ENCODE peak calls at places on chromosomes 5 and 9, in eight cellular contexts. S is right cardiac atrium, W is endodermal cell, B is aorta, Z is small intestine, L is kidney, K is dorsolateral prefrontal cortex, I is adrenal gland. R is an unnamed sample.

GRCh38 chr5:102627311-102627710 is 127.8 kb upstream of the PAM start:
- DNase-seq in S (no peak), W (no peak), B (no peak), Z (no peak), L (no peak), K (no peak), I (no peak), R (no peak)

GRCh38 chr5:162128117-162128516 is 60.5 kb downstream of the GABRG2 start:
- DNase-seq in S (no peak), W (peak; percentile 84), B (no peak), Z (no peak), L (no peak), K (peak; percentile 27), I (no peak), R (no peak)

GRCh38 chr5:83991566-83992224 is 271.0 kb upstream of the HAPLN1 start:
- DNase-seq in S (no peak), W (no peak), B (no peak), Z (no peak), L (no peak), K (no peak), I (no peak), R (no peak)

GRCh38 chr5:164175083-164175482 is 669.7 kb downstream of the MAT2B start:
- DNase-seq in S (no peak), W (no peak), B (no peak), Z (no peak), L (no peak), K (no peak), I (no peak), R (no peak)

GRCh38 chr9:94706922-94707321 is 19.6 kb upstream of the AOPEP start:
- DNase-seq in S (no peak), W (no peak), B (no peak), Z (peak; percentile 71), L (no peak), K (no peak), I (no peak), R (no peak)

GRCh38 chr5:90909091-90909503 is 350.5 kb downstream of the ADGRV1 start:
- DNase-seq in S (no peak), W (peak; percentile 31), B (no peak), Z (no peak), L (no peak), K (no peak), I (peak; percentile 27), R (no peak)

GRCh38 chr9:110142868-110143866 is 64.8 kb downstream of the C9orf152 start:
- DNase-seq in S (no peak), W (peak; percentile 76), B (no peak), Z (no peak), L (no peak), K (no peak), I (no peak), R (no peak)

GRCh38 chr5:16160706-16161105 is 18.9 kb downstream of the MARCHF11 start:
- DNase-seq in S (no peak), W (peak; percentile 61), B (no peak), Z (peak; percentile 65), L (no peak), K (no peak), I (peak; percentile 20), R (peak; percentile 11)

GRCh38 chr5:54646285-54647101 is 128.9 kb downstream of the SNX18 start:
- DNase-seq in S (peak; percentile 93), W (peak; percentile 81), B (peak; percentile 93), Z (peak; percentile 52), L (peak; percentile 93), K (peak; percentile 37), I (no peak), R (no peak)
- H3K27ac ChIP-seq in S (peak overlapping the region; percentile 92), W (no peak overlapping the region), B (peak overlapping the region; percentile 99), Z (peak overlapping the region; percentile 85), L (peak overlapping the region; percentile 66), K (peak overlapping the region; percentile 72), I (peak overlapping the region; percentile 56), R (peak overlapping the region; percentile 71)

GRCh38 chr5:9780501-9780900 is 150.3 kb upstream of the TAS2R1 start:
- DNase-seq in S (no peak), W (no peak), B (no peak), Z (no peak), L (no peak), K (no peak), I (no peak), R (no peak)

GRCh38 chr5:9774472-9775079 is 144.4 kb upstream of the TAS2R1 start:
- DNase-seq in S (no peak), W (peak; percentile 71), B (no peak), Z (peak; percentile 12), L (no peak), K (no peak), I (no peak), R (no peak)

GRCh38 chr5:9781275-9781674 is 151.1 kb upstream of the TAS2R1 start:
- DNase-seq in S (no peak), W (no peak), B (no peak), Z (no peak), L (no peak), K (no peak), I (no peak), R (no peak)

GRCh38 chr5:9775339-9775738 is 145.2 kb upstream of the TAS2R1 start:
- DNase-seq in S (no peak), W (no peak), B (no peak), Z (no peak), L (no peak), K (no peak), I (no peak), R (no peak)

GRCh38 chr5:9776525-9776924 is 146.4 kb upstream of the TAS2R1 start:
- DNase-seq in S (no peak), W (no peak), B (no peak), Z (no peak), L (no peak), K (no peak), I (no peak), R (no peak)
- H3K27ac ChIP-seq in S (no peak overlapping the region), W (no peak overlapping the region), B (no peak overlapping the region), Z (no peak overlapping the region), L (no peak overlapping the region), K (no peak overlapping the region), I (no peak overlapping the region), R (no peak overlapping the region)

DNA sequence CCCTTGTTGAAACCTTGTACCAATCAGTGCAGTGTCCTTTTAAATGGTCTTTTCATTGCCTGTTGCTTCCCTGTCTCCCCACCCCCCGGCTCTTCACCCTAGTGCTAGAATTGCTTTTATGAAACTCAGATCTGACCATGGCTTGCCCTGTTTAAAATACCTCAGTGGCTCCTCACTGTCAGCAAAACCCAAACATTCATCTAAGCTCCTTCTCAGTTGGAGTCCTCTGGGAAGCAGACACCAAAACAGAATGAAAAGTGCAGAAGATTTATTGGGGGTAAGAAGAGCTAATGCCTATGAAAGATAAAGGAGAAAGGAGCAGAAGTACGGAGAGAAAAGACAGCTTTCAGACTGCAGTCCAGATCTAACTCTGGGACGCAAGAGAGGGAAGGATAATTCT is 56.2 kb downstream of the IRF1 start:
- DNase-seq in S (no peak), W (no peak), B (no peak), Z (no peak), L (no peak), K (no peak), I (no peak), R (no peak)
- H3K27ac ChIP-seq in S (no peak overlapping the region), W (no peak overlapping the region), B (no peak overlapping the region), Z (peak overlapping the region; percentile 66), L (no peak overlapping the region), K (no peak overlapping the region), I (no peak overlapping the region), R (no peak overlapping the region)

DNA sequence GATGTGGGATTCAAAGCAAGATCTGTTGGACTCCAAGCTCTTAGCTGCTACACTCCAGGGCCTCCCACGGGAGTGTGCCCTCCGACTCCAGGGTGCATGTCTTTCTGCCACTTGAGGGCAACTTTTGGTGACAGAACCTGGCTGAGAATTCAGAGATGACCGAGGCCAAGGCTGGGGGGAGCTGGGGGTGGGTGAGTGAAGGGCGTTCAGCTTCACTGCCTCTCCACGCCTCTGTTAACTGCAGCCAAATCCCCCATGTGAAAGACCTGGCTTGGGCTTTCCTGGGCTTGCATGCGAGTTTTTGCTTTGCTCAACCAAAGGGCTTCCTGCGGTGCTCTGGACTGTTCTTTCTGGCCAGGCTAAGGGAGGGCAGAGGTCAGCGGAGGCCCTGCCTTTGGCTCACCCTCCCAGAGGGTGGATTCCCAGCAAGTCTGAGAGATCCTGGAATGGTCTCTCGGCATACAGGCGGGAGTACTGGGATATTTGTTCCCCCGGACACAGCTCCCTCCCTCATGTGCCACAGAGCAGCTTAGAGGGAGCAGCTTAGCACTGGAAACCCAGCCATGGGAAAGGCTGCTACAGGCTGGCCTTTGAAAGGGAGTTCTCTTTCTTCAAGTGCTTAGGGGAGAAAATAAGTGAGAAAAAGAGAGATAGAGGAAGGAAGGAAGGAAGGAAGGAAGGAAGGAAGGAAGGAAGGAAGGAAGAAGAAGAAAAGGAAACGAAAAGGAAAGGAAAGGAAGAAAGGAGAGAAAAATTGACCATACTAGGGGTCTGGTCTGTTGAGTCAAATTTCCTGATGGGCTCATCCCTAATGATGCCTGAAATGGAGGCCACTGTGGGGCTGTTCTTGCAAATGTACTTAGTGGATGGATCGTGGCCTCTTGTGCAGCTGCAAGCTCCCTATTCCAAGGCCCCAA is 158.8 kb downstream of the FGF18 start:
- DNase-seq in S (peak; percentile 85), W (no peak), B (peak; percentile 70), Z (no peak), L (no peak), K (no peak), I (no peak), R (no peak)
- H3K27ac ChIP-seq in S (peak overlapping the region; percentile 79), W (peak overlapping the region; percentile 38), B (no peak overlapping the region), Z (peak overlapping the region; percentile 11), L (no peak overlapping the region), K (no peak overlapping the region), I (no peak overlapping the region), R (no peak overlapping the region)

DNA sequence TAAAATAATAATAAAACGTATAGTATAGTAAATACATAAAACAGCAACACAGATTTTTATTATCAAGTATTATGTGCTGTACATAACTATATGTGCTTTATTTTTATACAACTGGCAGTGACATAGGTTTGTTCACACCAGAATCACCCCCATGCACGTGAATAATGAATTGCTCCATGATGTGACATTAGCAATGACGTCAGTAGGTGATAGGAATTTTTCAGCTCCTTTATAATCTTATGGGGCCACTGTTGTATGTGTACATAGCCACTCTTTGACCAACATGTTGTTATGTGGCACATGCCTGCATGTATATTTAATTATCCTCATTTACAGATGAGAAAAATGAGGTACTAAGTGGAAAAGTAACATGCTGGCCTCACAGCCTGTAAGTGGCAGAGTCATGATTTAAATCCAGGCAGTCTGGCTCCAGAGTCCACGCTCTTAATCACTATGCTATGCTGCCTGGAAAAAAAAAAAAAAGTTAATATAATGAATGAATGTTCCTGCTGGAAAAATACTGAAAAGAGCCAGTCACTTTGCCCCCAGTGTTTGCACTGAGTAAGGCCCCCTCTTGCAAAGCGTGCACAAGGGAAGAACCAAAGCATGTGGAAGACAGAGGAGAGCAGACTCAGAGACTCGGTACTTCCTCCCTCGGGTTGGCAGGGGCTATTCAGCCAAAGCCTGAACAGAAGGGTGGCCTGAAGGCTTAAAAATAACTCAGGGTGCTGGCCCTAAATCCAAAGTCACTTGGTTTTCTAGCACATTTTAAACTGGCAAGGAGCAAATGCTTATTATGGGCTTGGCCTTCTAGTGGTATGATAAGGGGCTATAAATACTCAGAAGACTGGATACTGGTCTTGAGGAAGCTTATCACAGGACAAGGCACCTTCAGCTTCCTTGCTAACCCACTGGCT is 206.8 kb downstream of the GLIS3 start:
- DNase-seq in S (no peak), W (no peak), B (peak; percentile 65), Z (peak; percentile 71), L (no peak), K (no peak), I (no peak), R (no peak)
- H3K27ac ChIP-seq in S (peak overlapping the region; percentile 71), W (no peak overlapping the region), B (peak overlapping the region; percentile 67), Z (peak overlapping the region; percentile 83), L (peak overlapping the region; percentile 24), K (no peak overlapping the region), I (no peak overlapping the region), R (no peak overlapping the region)